ENCODE peak calls at places on chromosomes 4 and X, in seven cellular contexts. G, A, V, K, L, O and M are unnamed samples.

GRCh38 chrX:43813898-43814297 is 68.4 kb downstream of the MAOB start:
- DNase-seq in G (no peak), A (no peak), V (no peak), K (no peak), L (no peak), O (no peak), M (peak; percentile 30)

GRCh38 chrX:15349046-15349445 is 13.7 kb upstream of the PIGA start:
- DNase-seq in G (peak; percentile 32), A (peak; percentile 31), V (no peak), K (no peak), L (no peak), O (peak; percentile 28), M (peak; percentile 83)

GRCh38 chr4:185335579-185335978 is 60.1 kb downstream of the LRP2BP start:
- DNase-seq in G (no peak), A (no peak), V (no peak), K (no peak), L (no peak), O (no peak), M (no peak)

GRCh38 chr4:71267244-71267643 is 71.6 kb upstream of the SLC4A4 start:
- DNase-seq in G (no peak), A (no peak), V (no peak), K (no peak), L (no peak), O (no peak), M (no peak)

GRCh38 chrX:11558972-11559371 is 106.7 kb downstream of the ARHGAP6 start:
- DNase-seq in G (no peak), A (peak; percentile 8), V (peak; percentile 20), K (peak; percentile 45), L (no peak), O (no peak), M (no peak)

GRCh38 chrX:79330022-79330421 is 37.1 kb downstream of the ITM2A start:
- DNase-seq in G (no peak), A (no peak), V (no peak), K (no peak), L (no peak), O (no peak), M (no peak)

GRCh38 chr4:78459327-78459726 is 92.2 kb upstream of the ANXA3 start:
- DNase-seq in G (no peak), A (no peak), V (no peak), K (no peak), L (no peak), O (no peak), M (no peak)

GRCh38 chr4:107838763-107839162 is 14.0 kb downstream of the SGMS2 start:
- DNase-seq in G (no peak), A (no peak), V (no peak), K (no peak), L (no peak), O (no peak), M (no peak)

GRCh38 chr4:17494258-17494657 is 17.6 kb downstream of the QDPR start:
- DNase-seq in G (no peak), A (peak; percentile 6), V (no peak), K (no peak), L (no peak), O (no peak), M (no peak)

GRCh38 chrX:25034889-25035288 is 19.1 kb upstream of the ARX start:
- DNase-seq in G (no peak), A (no peak), V (no peak), K (no peak), L (no peak), O (no peak), M (peak; percentile 61)

GRCh38 chr4:16024009-16024408 is 59.8 kb downstream of the PROM1 start:
- DNase-seq in G (no peak), A (no peak), V (no peak), K (no peak), L (no peak), O (no peak), M (no peak)

GRCh38 chr4:76765473-76766183 is 132.3 kb downstream of the SOWAHB start:
- DNase-seq in G (no peak), A (no peak), V (no peak), K (no peak), L (no peak), O (no peak), M (peak; percentile 41)

GRCh38 chr4:76760214-76760613 is 137.7 kb downstream of the SOWAHB start:
- DNase-seq in G (no peak), A (no peak), V (no peak), K (no peak), L (no peak), O (no peak), M (no peak)

GRCh38 chr4:76762136-76763130 is 135.5 kb downstream of the SOWAHB start:
- DNase-seq in G (no peak), A (no peak), V (no peak), K (no peak), L (no peak), O (no peak), M (no peak)

GRCh38 chr4:76767983-76768382 is 130.0 kb downstream of the SOWAHB start:
- DNase-seq in G (no peak), A (no peak), V (no peak), K (no peak), L (no peak), O (no peak), M (no peak)

GRCh38 chr4:76764251-76764650 is 133.7 kb downstream of the SOWAHB start:
- DNase-seq in G (no peak), A (no peak), V (no peak), K (no peak), L (no peak), O (no peak), M (no peak)
- H3K4me1 ChIP-seq in G (no peaks in the 10 kb centered on the region), A (peaks cover 15% of the 10 kb centered on the region), V (no peaks in the 10 kb centered on the region), K (no peaks in the 10 kb centered on the region), L (no peaks in the 10 kb centered on the region), O (no peaks in the 10 kb centered on the region), M (peaks cover 4% of the 10 kb centered on the region)

DNA sequence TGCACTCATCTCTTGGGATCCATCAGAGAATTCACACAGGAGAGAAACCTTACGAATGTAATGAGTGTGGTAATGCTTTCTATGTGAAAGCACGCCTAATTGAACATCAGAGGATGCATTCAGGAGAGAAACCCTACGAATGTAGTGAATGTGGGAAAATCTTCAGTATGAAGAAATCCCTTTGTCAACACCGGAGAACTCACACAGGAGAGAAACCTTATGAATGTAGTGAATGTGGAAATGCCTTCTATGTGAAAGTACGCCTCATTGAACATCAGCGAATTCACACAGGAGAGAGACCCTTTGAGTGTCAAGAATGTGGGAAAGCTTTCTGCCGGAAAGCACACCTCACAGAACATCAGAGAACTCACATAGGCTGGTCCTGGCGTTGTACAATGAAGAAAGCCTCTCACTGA is 42.8 kb downstream of the ZNF157 start:
- DNase-seq in G (no peak), A (no peak), V (no peak), K (no peak), L (no peak), O (no peak), M (no peak)
- H3K9me3 ChIP-seq in G (no peaks in the 10 kb centered on the region), A (peaks cover 42% of the 10 kb centered on the region), V (peaks cover 10% of the 10 kb centered on the region), K (no peaks in the 10 kb centered on the region), L (peaks cover 52% of the 10 kb centered on the region), O (no peaks in the 10 kb centered on the region), M (no peaks in the 10 kb centered on the region)

DNA sequence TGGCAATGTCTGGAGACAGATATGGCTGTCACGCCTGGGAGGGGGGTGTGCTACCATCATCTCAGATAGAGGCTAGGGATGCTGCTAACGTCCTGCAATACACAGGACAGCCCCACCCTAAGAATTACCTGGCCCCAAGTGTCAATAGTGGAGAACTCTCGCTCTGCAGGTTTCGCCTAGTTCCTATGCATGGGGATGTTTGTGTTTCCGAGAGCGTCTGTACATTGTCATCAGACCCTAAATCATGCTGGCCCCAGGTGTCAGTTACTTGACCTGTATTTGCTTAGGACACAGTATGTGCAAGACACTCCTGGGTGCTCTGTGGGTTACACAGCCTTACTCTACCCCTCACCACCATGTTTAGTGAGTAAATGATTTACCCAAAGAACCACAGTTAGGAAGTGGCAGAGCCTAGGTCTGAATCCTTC is 90.8 kb downstream of the AFF1 start:
- DNase-seq in G (no peak), A (no peak), V (no peak), K (no peak), L (no peak), O (no peak), M (no peak)
- H3K4me1 ChIP-seq in G (peaks cover 37% of the 10 kb centered on the region), A (peaks cover 60% of the 10 kb centered on the region), V (peaks cover 3% of the 10 kb centered on the region), K (peaks cover 75% of the 10 kb centered on the region), L (no peaks in the 10 kb centered on the region), O (peaks cover 38% of the 10 kb centered on the region), M (peaks cover 30% of the 10 kb centered on the region)

DNA sequence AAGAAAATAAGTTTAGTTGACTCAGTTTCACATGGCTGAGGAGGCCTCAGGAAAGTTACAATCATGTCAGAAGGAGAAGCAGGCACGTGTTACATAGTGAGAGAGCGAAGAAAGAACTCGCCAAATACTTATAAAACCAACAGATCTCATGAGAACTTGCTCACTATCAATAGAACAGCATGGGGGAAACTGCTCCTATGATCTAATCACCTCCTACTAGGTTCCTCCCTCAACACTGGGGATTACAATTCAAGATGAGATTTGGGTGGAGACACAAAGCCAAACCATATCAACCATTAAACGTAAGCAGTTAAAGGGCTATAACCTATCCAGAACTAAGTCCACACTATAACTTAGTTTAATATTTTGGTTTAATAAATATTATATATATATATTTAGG is 113.8 kb upstream of the ADGRL3 start:
- DNase-seq in G (no peak), A (no peak), V (no peak), K (no peak), L (no peak), O (no peak), M (no peak)
- H3K9me3 ChIP-seq in G (peaks cover 2% of the 10 kb centered on the region), A (no peaks in the 10 kb centered on the region), V (no peaks in the 10 kb centered on the region), K (no peaks in the 10 kb centered on the region), L (no peaks in the 10 kb centered on the region), O (no peaks in the 10 kb centered on the region), M (no peaks in the 10 kb centered on the region)

GRCh38 chrX:150100261-150100660 is 162.0 kb upstream of the EOLA2 start:
- DNase-seq in G (no peak), A (no peak), V (no peak), K (no peak), L (no peak), O (no peak), M (no peak)

GRCh38 chrX:150094375-150094774 is 156.1 kb upstream of the EOLA2 start:
- DNase-seq in G (no peak), A (no peak), V (no peak), K (no peak), L (peak; percentile 43), O (no peak), M (no peak)

GRCh38 chrX:150094996-150095395 is 156.7 kb upstream of the EOLA2 start:
- DNase-seq in G (no peak), A (no peak), V (no peak), K (no peak), L (no peak), O (no peak), M (no peak)

DNA sequence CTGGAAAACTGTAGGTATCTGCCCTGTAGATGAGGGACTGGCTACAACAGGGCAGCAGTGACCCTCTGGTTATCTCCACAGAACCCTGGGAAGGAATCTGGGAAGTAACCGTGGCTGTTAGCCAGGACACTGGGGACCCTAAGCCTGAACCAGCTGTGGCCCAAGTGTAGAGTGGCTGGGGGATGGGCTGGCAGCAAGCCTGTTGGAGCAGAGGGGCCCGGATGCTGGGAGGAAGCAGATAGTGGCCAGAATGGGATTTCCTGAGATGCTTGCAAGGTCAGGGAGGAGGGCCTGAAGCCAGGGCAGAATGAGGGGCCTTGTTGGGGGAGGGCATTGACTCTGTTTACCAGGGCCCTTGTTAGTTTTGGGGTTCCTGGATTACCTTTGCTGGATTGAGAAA is 161.0 kb upstream of the EOLA2 start:
- DNase-seq in G (no peak), A (no peak), V (no peak), K (no peak), L (no peak), O (no peak), M (no peak)
- H3K4me1 ChIP-seq in G (no peaks in the 10 kb centered on the region), A (peaks cover 9% of the 10 kb centered on the region), V (no peaks in the 10 kb centered on the region), K (no peaks in the 10 kb centered on the region), L (no peaks in the 10 kb centered on the region), O (no peaks in the 10 kb centered on the region), M (no peaks in the 10 kb centered on the region)

GRCh38 chrX:64843224-64843623 is 133.0 kb downstream of the ZC4H2 start:
- DNase-seq in G (no peak), A (no peak), V (no peak), K (no peak), L (no peak), O (no peak), M (no peak)

GRCh38 chrX:64842492-64842891 is 133.8 kb downstream of the ZC4H2 start:
- DNase-seq in G (no peak), A (no peak), V (no peak), K (no peak), L (no peak), O (no peak), M (no peak)
- H3K9me3 ChIP-seq in G (no peaks in the 10 kb centered on the region), A (no peaks in the 10 kb centered on the region), V (peaks cover 37% of the 10 kb centered on the region), K (no peaks in the 10 kb centered on the region), L (peaks cover 3% of the 10 kb centered on the region), O (no peaks in the 10 kb centered on the region), M (no peaks in the 10 kb centered on the region)